ENCODE peak calls at places on chromosomes 6 and 20, in four cellular contexts. One of them, this sample, is unnamed.

GRCh38 chr20:51221791-51222408 is 199.0 kb upstream of the KCNG1 start:
- DNase-seq in GM23338: peak
- DNase-seq in OCI-LY7: no peak
- DNase-seq in neural progenitor cell: peak
- DNase-seq in this sample: peak

GRCh38 chr20:23192469-23192868 is 106.3 kb upstream of the CD93 start:
- DNase-seq in GM23338: no peak
- DNase-seq in OCI-LY7: no peak
- DNase-seq in neural progenitor cell: no peak
- DNase-seq in this sample: no peak

GRCh38 chr20:48932375-48932941 is 10.9 kb downstream of the ARFGEF2 start:
- DNase-seq in GM23338: no peak
- DNase-seq in OCI-LY7: no peak
- DNase-seq in neural progenitor cell: no peak
- DNase-seq in this sample: peak

GRCh38 chr20:45911486-45912343 is at the start of gene PLTP:
- DNase-seq in GM23338: peak
- DNase-seq in OCI-LY7: no peak
- DNase-seq in neural progenitor cell: peak
- DNase-seq in this sample: peak

GRCh38 chr6:65627015-65627414 is 80.0 kb downstream of the EYS start:
- DNase-seq in GM23338: no peak
- DNase-seq in OCI-LY7: no peak
- DNase-seq in neural progenitor cell: no peak
- DNase-seq in this sample: no peak

GRCh38 chr20:6058684-6059295 is 4.9 kb upstream of the LRRN4 start:
- DNase-seq in GM23338: no peak
- DNase-seq in OCI-LY7: no peak
- DNase-seq in neural progenitor cell: no peak
- DNase-seq in this sample: peak

GRCh38 chr20:3543901-3544507 is 73.2 kb downstream of the ATRN start:
- DNase-seq in GM23338: no peak
- DNase-seq in OCI-LY7: no peak
- DNase-seq in neural progenitor cell: no peak
- DNase-seq in this sample: peak

GRCh38 chr6:4641461-4641860 is 134.7 kb upstream of the CDYL start:
- DNase-seq in GM23338: no peak
- DNase-seq in OCI-LY7: no peak
- DNase-seq in neural progenitor cell: no peak
- DNase-seq in this sample: no peak

GRCh38 chr20:4810446-4811019 is 88.8 kb downstream of the PRND start:
- DNase-seq in GM23338: no peak
- DNase-seq in OCI-LY7: no peak
- DNase-seq in neural progenitor cell: no peak
- DNase-seq in this sample: no peak

GRCh38 chr6:99347804-99348203 is 1.7 kb downstream of the FAXC start:
- DNase-seq in GM23338: peak
- DNase-seq in OCI-LY7: no peak
- DNase-seq in neural progenitor cell: peak
- DNase-seq in this sample: no peak

GRCh38 chr6:112282217-112282616 is 27.9 kb upstream of the LAMA4 start:
- DNase-seq in GM23338: peak
- DNase-seq in OCI-LY7: no peak
- DNase-seq in neural progenitor cell: peak
- DNase-seq in this sample: peak

GRCh38 chr20:63103402-63104311 is 96.9 kb upstream of the BHLHE23 start:
- DNase-seq in GM23338: no peak
- DNase-seq in OCI-LY7: no peak
- DNase-seq in neural progenitor cell: peak
- DNase-seq in this sample: no peak

GRCh38 chr6:52909131-52909530 is 367 bp downstream of the GSTA3 start:
- DNase-seq in GM23338: no peak
- DNase-seq in OCI-LY7: no peak
- DNase-seq in neural progenitor cell: no peak
- DNase-seq in this sample: no peak

GRCh38 chr20:22411568-22412450 is 172.6 kb downstream of the FOXA2 start:
- DNase-seq in GM23338: no peak
- DNase-seq in OCI-LY7: no peak
- DNase-seq in neural progenitor cell: no peak
- DNase-seq in this sample: peak

GRCh38 chr20:17036546-17036945 is 190.3 kb upstream of the PCSK2 start:
- DNase-seq in GM23338: no peak
- DNase-seq in OCI-LY7: no peak
- DNase-seq in neural progenitor cell: no peak
- DNase-seq in this sample: peak

GRCh38 chr20:23445596-23446217 is 6.2 kb downstream of the CSTL1 start:
- DNase-seq in GM23338: no peak
- DNase-seq in OCI-LY7: no peak
- DNase-seq in neural progenitor cell: no peak
- DNase-seq in this sample: peak

GRCh38 chr6:130620338-130620781 is 206.8 kb upstream of the SMLR1 start:
- DNase-seq in GM23338: no peak
- DNase-seq in OCI-LY7: no peak
- DNase-seq in neural progenitor cell: no peak
- DNase-seq in this sample: no peak

GRCh38 chr6:27556406-27556805 is 83.5 kb upstream of the ZNF184 start:
- DNase-seq in GM23338: no peak
- DNase-seq in OCI-LY7: no peak
- DNase-seq in neural progenitor cell: no peak
- DNase-seq in this sample: no peak

GRCh38 chr6:23533311-23533710 is 592.7 kb upstream of the NRSN1 start:
- DNase-seq in GM23338: no peak
- DNase-seq in OCI-LY7: no peak
- DNase-seq in neural progenitor cell: no peak
- DNase-seq in this sample: no peak

GRCh38 chr20:53677447-53678314 is 84.0 kb upstream of the ZNF217 start:
- DNase-seq in GM23338: peak
- DNase-seq in OCI-LY7: no peak
- DNase-seq in neural progenitor cell: peak
- DNase-seq in this sample: peak

GRCh38 chr6:121651420-121651819 is 216.0 kb downstream of the GJA1 start:
- DNase-seq in GM23338: no peak
- DNase-seq in OCI-LY7: no peak
- DNase-seq in neural progenitor cell: no peak
- DNase-seq in this sample: no peak

GRCh38 chr20:53162251-53162835 is 190.2 kb downstream of the TSHZ2 start:
- DNase-seq in GM23338: peak
- DNase-seq in OCI-LY7: peak
- DNase-seq in neural progenitor cell: peak
- DNase-seq in this sample: peak

GRCh38 chr6:154515808-154516207 is 5.3 kb upstream of the CNKSR3 start:
- DNase-seq in GM23338: no peak
- DNase-seq in OCI-LY7: no peak
- DNase-seq in neural progenitor cell: no peak
- DNase-seq in this sample: no peak

GRCh38 chr6:149995971-149996370 is 29.4 kb downstream of the RAET1L start:
- DNase-seq in GM23338: no peak
- DNase-seq in OCI-LY7: no peak
- DNase-seq in neural progenitor cell: no peak
- DNase-seq in this sample: no peak

DNA sequence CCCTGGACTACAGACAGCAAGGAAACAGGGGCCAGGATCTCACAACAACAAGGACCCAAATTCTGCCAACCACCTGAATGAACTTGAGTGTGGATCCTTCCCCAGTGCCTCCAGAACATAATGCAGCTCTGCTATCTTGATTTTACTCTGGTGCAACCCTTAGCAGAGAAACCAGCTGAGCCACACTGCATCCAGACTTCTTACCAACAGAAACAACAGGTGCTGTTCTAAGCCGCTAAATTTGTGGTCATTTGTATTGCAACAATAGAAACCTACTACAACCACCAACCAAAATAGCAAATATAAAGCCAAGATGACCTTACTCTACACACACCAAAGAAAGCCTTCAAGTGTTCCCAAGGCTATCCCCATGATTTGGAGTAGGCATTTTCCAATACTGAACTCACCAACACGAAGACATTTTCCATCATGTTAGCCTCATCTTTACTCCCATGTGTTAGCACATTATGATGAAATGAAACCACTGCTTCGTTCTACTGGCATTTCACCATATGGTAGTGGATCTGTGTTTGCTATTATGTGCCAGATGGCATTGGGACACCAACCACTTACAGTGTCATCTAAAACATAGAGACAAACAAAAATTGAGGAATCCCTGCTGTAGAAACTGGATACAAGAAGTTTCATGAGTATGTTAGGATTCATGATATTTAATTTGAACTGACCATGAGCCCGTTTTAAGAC is 249.8 kb upstream of the ID4 start:
- DNase-seq in GM23338: no peak
- DNase-seq in OCI-LY7: peak
- DNase-seq in neural progenitor cell: no peak
- DNase-seq in this sample: no peak
- H2AFZ ChIP-seq in GM23338: peak
- H2AFZ ChIP-seq in OCI-LY7: peak
- H2AFZ ChIP-seq in neural progenitor cell: no peak
- H2AFZ ChIP-seq in this sample: no peak

DNA sequence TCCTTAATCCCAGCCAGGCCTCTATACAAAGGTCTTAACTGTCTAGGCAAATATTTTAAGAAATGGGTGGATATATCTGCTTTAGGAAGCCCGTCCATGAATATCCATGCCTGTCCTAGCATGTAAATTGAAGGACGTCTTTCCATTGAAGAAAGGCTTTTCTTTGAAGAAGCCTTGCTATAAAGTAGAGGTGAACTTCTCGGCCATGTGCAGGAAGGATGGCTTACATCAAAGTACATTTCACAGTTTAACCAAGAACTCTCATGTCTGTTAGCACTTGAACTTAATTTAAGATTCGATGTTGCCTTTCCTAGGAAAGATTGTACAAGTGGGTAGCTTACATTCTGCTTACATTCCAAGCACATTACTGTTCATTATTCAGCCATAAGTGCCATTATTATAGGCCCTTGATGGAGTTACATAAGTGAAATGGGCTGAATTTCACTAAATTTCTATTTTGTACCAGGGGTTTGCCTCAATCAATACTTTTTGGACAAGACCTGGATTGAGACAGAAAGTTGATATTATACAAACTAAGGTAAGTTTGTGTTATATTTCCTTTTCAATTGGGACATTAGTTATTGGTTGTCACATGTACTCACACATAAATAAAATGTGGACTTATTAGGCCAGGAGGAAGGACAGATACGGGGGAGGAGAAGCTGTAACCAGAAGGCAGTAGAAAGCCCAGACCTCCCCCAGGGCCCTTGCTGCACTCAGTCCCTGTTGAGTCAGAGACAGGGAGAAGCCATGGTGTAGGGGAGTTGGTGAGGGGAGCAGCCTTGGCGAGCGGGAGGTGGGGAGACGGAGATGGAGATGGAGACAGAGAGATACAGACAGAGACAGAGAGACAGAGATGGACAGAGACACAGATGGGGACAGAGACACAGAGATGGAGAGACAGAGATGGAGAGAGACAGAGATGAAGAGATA is 263.5 kb downstream of the DLL1 start:
- DNase-seq in GM23338: no peak
- DNase-seq in OCI-LY7: no peak
- DNase-seq in neural progenitor cell: no peak
- DNase-seq in this sample: no peak
- H2AFZ ChIP-seq in GM23338: no peak
- H2AFZ ChIP-seq in OCI-LY7: no peak
- H2AFZ ChIP-seq in neural progenitor cell: no peak
- H2AFZ ChIP-seq in this sample: no peak

GRCh38 chr6:116563830-116564229 is 7.5 kb upstream of the RWDD1 start:
- DNase-seq in GM23338: no peak
- DNase-seq in OCI-LY7: no peak
- DNase-seq in neural progenitor cell: no peak
- DNase-seq in this sample: no peak
- H2AFZ ChIP-seq in GM23338: no peak
- H2AFZ ChIP-seq in OCI-LY7: no peak
- H2AFZ ChIP-seq in neural progenitor cell: peak
- H2AFZ ChIP-seq in this sample: no peak

GRCh38 chr6:25057121-25057520 is 121.4 kb upstream of the RIPOR2 start:
- DNase-seq in GM23338: no peak
- DNase-seq in OCI-LY7: no peak
- DNase-seq in neural progenitor cell: no peak
- DNase-seq in this sample: no peak
- H2AFZ ChIP-seq in GM23338: peak
- H2AFZ ChIP-seq in OCI-LY7: no peak
- H2AFZ ChIP-seq in neural progenitor cell: peak
- H2AFZ ChIP-seq in this sample: no peak

GRCh38 chr6:1326535-1327121 is 14.7 kb downstream of the FOXQ1 start:
- DNase-seq in GM23338: no peak
- DNase-seq in OCI-LY7: no peak
- DNase-seq in neural progenitor cell: no peak
- DNase-seq in this sample: peak

GRCh38 chr6:1327630-1328029 is 15.7 kb downstream of the FOXQ1 start:
- DNase-seq in GM23338: no peak
- DNase-seq in OCI-LY7: no peak
- DNase-seq in neural progenitor cell: no peak
- DNase-seq in this sample: no peak

GRCh38 chr6:1329708-1330107 is 17.8 kb downstream of the FOXQ1 start:
- DNase-seq in GM23338: no peak
- DNase-seq in OCI-LY7: no peak
- DNase-seq in neural progenitor cell: no peak
- DNase-seq in this sample: no peak

GRCh38 chr6:1325471-1326309 is 13.8 kb downstream of the FOXQ1 start:
- DNase-seq in GM23338: no peak
- DNase-seq in OCI-LY7: no peak
- DNase-seq in neural progenitor cell: no peak
- DNase-seq in this sample: peak

GRCh38 chr6:1328129-1328528 is 16.2 kb downstream of the FOXQ1 start:
- DNase-seq in GM23338: no peak
- DNase-seq in OCI-LY7: no peak
- DNase-seq in neural progenitor cell: no peak
- DNase-seq in this sample: no peak
- H2AFZ ChIP-seq in GM23338: no peak
- H2AFZ ChIP-seq in OCI-LY7: no peak
- H2AFZ ChIP-seq in neural progenitor cell: no peak
- H2AFZ ChIP-seq in this sample: no peak

GRCh38 chr20:38219006-38219950 is 41.3 kb downstream of the KIAA1755 start:
- DNase-seq in GM23338: no peak
- DNase-seq in OCI-LY7: no peak
- DNase-seq in neural progenitor cell: no peak
- DNase-seq in this sample: no peak

GRCh38 chr20:38218566-38218885 is 42.0 kb downstream of the KIAA1755 start:
- DNase-seq in GM23338: no peak
- DNase-seq in OCI-LY7: no peak
- DNase-seq in neural progenitor cell: no peak
- DNase-seq in this sample: no peak

GRCh38 chr20:38216736-38217595 is 43.6 kb downstream of the KIAA1755 start:
- DNase-seq in GM23338: no peak
- DNase-seq in OCI-LY7: no peak
- DNase-seq in neural progenitor cell: no peak
- DNase-seq in this sample: no peak

GRCh38 chr20:38216201-38216600 is 44.3 kb downstream of the KIAA1755 start:
- DNase-seq in GM23338: no peak
- DNase-seq in OCI-LY7: no peak
- DNase-seq in neural progenitor cell: no peak
- DNase-seq in this sample: no peak

GRCh38 chr20:38217791-38218565 is 42.6 kb downstream of the KIAA1755 start:
- DNase-seq in GM23338: peak
- DNase-seq in OCI-LY7: no peak
- DNase-seq in neural progenitor cell: peak
- DNase-seq in this sample: peak
- H2AFZ ChIP-seq in GM23338: no peak
- H2AFZ ChIP-seq in OCI-LY7: no peak
- H2AFZ ChIP-seq in neural progenitor cell: no peak
- H2AFZ ChIP-seq in this sample: no peak

GRCh38 chr6:134560019-134560418 is 242.1 kb upstream of the SGK1 start:
- DNase-seq in GM23338: no peak
- DNase-seq in OCI-LY7: no peak
- DNase-seq in neural progenitor cell: no peak
- DNase-seq in this sample: no peak

GRCh38 chr6:134564705-134565104 is 246.8 kb upstream of the SGK1 start:
- DNase-seq in GM23338: no peak
- DNase-seq in OCI-LY7: no peak
- DNase-seq in neural progenitor cell: no peak
- DNase-seq in this sample: no peak
- H2AFZ ChIP-seq in GM23338: no peak
- H2AFZ ChIP-seq in OCI-LY7: no peak
- H2AFZ ChIP-seq in neural progenitor cell: no peak
- H2AFZ ChIP-seq in this sample: no peak

This sample was measured in hepatocyte.